ENCODE peak calls at places on chromosome 1, in six cellular contexts. One of them, this sample, is unnamed.

GRCh38 chr1:53739109-53739681 is at the start of gene GLIS1:
- DNase-seq in Right ventricle myocardium inferior: peak
- DNase-seq in right cardiac atrium: peak
- DNase-seq in activated CD4-positive, alpha-beta memory T cell treated with anti-CD3 and anti-CD28 coated beads, Interleukin-2, amount 10 ng/mL, durations not matched to agents 7 days and 5 days: peak
- DNase-seq in stimulated activated CD4-positive, alpha-beta T cell treated with anti-CD3 and anti-CD28 coated beads, Interleukin-1b, Interleukin-23, amount 100 ng/mL, for 1 hour: peak
- DNase-seq in HuH-7.5: peak
- DNase-seq in this sample: no peak

GRCh38 chr1:197466813-197467212 is 198.8 kb downstream of the CRB1 start:
- DNase-seq in HuH-7.5: no peak
- DNase-seq in stimulated activated CD4-positive, alpha-beta T cell treated with anti-CD3 and anti-CD28 coated beads, Interleukin-1b, Interleukin-23, amount 100 ng/mL, for 1 hour: no peak
- DNase-seq in Right ventricle myocardium inferior: no peak
- DNase-seq in right cardiac atrium: no peak
- DNase-seq in activated CD4-positive, alpha-beta memory T cell treated with anti-CD3 and anti-CD28 coated beads, Interleukin-2, amount 10 ng/mL, durations not matched to agents 7 days and 5 days: no peak
- DNase-seq in this sample: no peak

GRCh38 chr1:240414237-240414636 is 197.7 kb downstream of the GREM2 start:
- DNase-seq in Right ventricle myocardium inferior: no peak
- DNase-seq in HuH-7.5: no peak
- DNase-seq in activated CD4-positive, alpha-beta memory T cell treated with anti-CD3 and anti-CD28 coated beads, Interleukin-2, amount 10 ng/mL, durations not matched to agents 7 days and 5 days: no peak
- DNase-seq in right cardiac atrium: no peak
- DNase-seq in stimulated activated CD4-positive, alpha-beta T cell treated with anti-CD3 and anti-CD28 coated beads, Interleukin-1b, Interleukin-23, amount 100 ng/mL, for 1 hour: no peak
- DNase-seq in this sample: no peak

GRCh38 chr1:30111431-30111830 is 612.0 kb downstream of the MATN1 start:
- DNase-seq in right cardiac atrium: peak
- DNase-seq in stimulated activated CD4-positive, alpha-beta T cell treated with anti-CD3 and anti-CD28 coated beads, Interleukin-1b, Interleukin-23, amount 100 ng/mL, for 1 hour: no peak
- DNase-seq in HuH-7.5: no peak
- DNase-seq in Right ventricle myocardium inferior: no peak
- DNase-seq in activated CD4-positive, alpha-beta memory T cell treated with anti-CD3 and anti-CD28 coated beads, Interleukin-2, amount 10 ng/mL, durations not matched to agents 7 days and 5 days: no peak
- DNase-seq in this sample: no peak

GRCh38 chr1:88708011-88708410 is 23.9 kb downstream of the PKN2 start:
- DNase-seq in stimulated activated CD4-positive, alpha-beta T cell treated with anti-CD3 and anti-CD28 coated beads, Interleukin-1b, Interleukin-23, amount 100 ng/mL, for 1 hour: no peak
- DNase-seq in HuH-7.5: no peak
- DNase-seq in right cardiac atrium: no peak
- DNase-seq in Right ventricle myocardium inferior: no peak
- DNase-seq in activated CD4-positive, alpha-beta memory T cell treated with anti-CD3 and anti-CD28 coated beads, Interleukin-2, amount 10 ng/mL, durations not matched to agents 7 days and 5 days: no peak
- DNase-seq in this sample: no peak

GRCh38 chr1:96587222-96587621 is 134.4 kb upstream of the PTBP2 start:
- DNase-seq in activated CD4-positive, alpha-beta memory T cell treated with anti-CD3 and anti-CD28 coated beads, Interleukin-2, amount 10 ng/mL, durations not matched to agents 7 days and 5 days: no peak
- DNase-seq in stimulated activated CD4-positive, alpha-beta T cell treated with anti-CD3 and anti-CD28 coated beads, Interleukin-1b, Interleukin-23, amount 100 ng/mL, for 1 hour: no peak
- DNase-seq in Right ventricle myocardium inferior: no peak
- DNase-seq in HuH-7.5: no peak
- DNase-seq in right cardiac atrium: no peak
- DNase-seq in this sample: no peak

GRCh38 chr1:56644941-56645662 is at the start of gene PRKAA2:
- DNase-seq in activated CD4-positive, alpha-beta memory T cell treated with anti-CD3 and anti-CD28 coated beads, Interleukin-2, amount 10 ng/mL, durations not matched to agents 7 days and 5 days: no peak
- DNase-seq in Right ventricle myocardium inferior: peak
- DNase-seq in HuH-7.5: peak
- DNase-seq in stimulated activated CD4-positive, alpha-beta T cell treated with anti-CD3 and anti-CD28 coated beads, Interleukin-1b, Interleukin-23, amount 100 ng/mL, for 1 hour: no peak
- DNase-seq in right cardiac atrium: peak
- DNase-seq in this sample: no peak

GRCh38 chr1:209641216-209642181 is 10.7 kb downstream of the LAMB3 start:
- DNase-seq in stimulated activated CD4-positive, alpha-beta T cell treated with anti-CD3 and anti-CD28 coated beads, Interleukin-1b, Interleukin-23, amount 100 ng/mL, for 1 hour: no peak
- DNase-seq in activated CD4-positive, alpha-beta memory T cell treated with anti-CD3 and anti-CD28 coated beads, Interleukin-2, amount 10 ng/mL, durations not matched to agents 7 days and 5 days: no peak
- DNase-seq in HuH-7.5: no peak
- DNase-seq in right cardiac atrium: peak
- DNase-seq in Right ventricle myocardium inferior: peak
- DNase-seq in this sample: no peak

GRCh38 chr1:3680488-3681230 is 28.3 kb downstream of the TP73 start:
- DNase-seq in right cardiac atrium: peak
- DNase-seq in activated CD4-positive, alpha-beta memory T cell treated with anti-CD3 and anti-CD28 coated beads, Interleukin-2, amount 10 ng/mL, durations not matched to agents 7 days and 5 days: no peak
- DNase-seq in Right ventricle myocardium inferior: peak
- DNase-seq in HuH-7.5: no peak
- DNase-seq in stimulated activated CD4-positive, alpha-beta T cell treated with anti-CD3 and anti-CD28 coated beads, Interleukin-1b, Interleukin-23, amount 100 ng/mL, for 1 hour: no peak
- DNase-seq in this sample: no peak

GRCh38 chr1:228446849-228447248 is 30.2 kb upstream of the TRIM17 start:
- DNase-seq in HuH-7.5: no peak
- DNase-seq in Right ventricle myocardium inferior: no peak
- DNase-seq in stimulated activated CD4-positive, alpha-beta T cell treated with anti-CD3 and anti-CD28 coated beads, Interleukin-1b, Interleukin-23, amount 100 ng/mL, for 1 hour: no peak
- DNase-seq in right cardiac atrium: no peak
- DNase-seq in activated CD4-positive, alpha-beta memory T cell treated with anti-CD3 and anti-CD28 coated beads, Interleukin-2, amount 10 ng/mL, durations not matched to agents 7 days and 5 days: no peak
- DNase-seq in this sample: no peak

GRCh38 chr1:9211291-9211811 is 23.2 kb upstream of the H6PD start:
- DNase-seq in HuH-7.5: no peak
- DNase-seq in stimulated activated CD4-positive, alpha-beta T cell treated with anti-CD3 and anti-CD28 coated beads, Interleukin-1b, Interleukin-23, amount 100 ng/mL, for 1 hour: no peak
- DNase-seq in Right ventricle myocardium inferior: no peak
- DNase-seq in right cardiac atrium: no peak
- DNase-seq in activated CD4-positive, alpha-beta memory T cell treated with anti-CD3 and anti-CD28 coated beads, Interleukin-2, amount 10 ng/mL, durations not matched to agents 7 days and 5 days: no peak
- DNase-seq in this sample: no peak

GRCh38 chr1:154295408-154296235 is 23.2 kb downstream of the HAX1 start:
- DNase-seq in HuH-7.5: no peak
- DNase-seq in right cardiac atrium: no peak
- DNase-seq in Right ventricle myocardium inferior: no peak
- DNase-seq in stimulated activated CD4-positive, alpha-beta T cell treated with anti-CD3 and anti-CD28 coated beads, Interleukin-1b, Interleukin-23, amount 100 ng/mL, for 1 hour: no peak
- DNase-seq in activated CD4-positive, alpha-beta memory T cell treated with anti-CD3 and anti-CD28 coated beads, Interleukin-2, amount 10 ng/mL, durations not matched to agents 7 days and 5 days: no peak
- DNase-seq in this sample: no peak

GRCh38 chr1:59415876-59416275 is 119.0 kb downstream of the FGGY start:
- DNase-seq in HuH-7.5: no peak
- DNase-seq in stimulated activated CD4-positive, alpha-beta T cell treated with anti-CD3 and anti-CD28 coated beads, Interleukin-1b, Interleukin-23, amount 100 ng/mL, for 1 hour: no peak
- DNase-seq in activated CD4-positive, alpha-beta memory T cell treated with anti-CD3 and anti-CD28 coated beads, Interleukin-2, amount 10 ng/mL, durations not matched to agents 7 days and 5 days: no peak
- DNase-seq in right cardiac atrium: no peak
- DNase-seq in Right ventricle myocardium inferior: no peak
- DNase-seq in this sample: no peak

GRCh38 chr1:25651036-25651640 is 34.5 kb downstream of the MAN1C1 start:
- DNase-seq in right cardiac atrium: no peak
- DNase-seq in stimulated activated CD4-positive, alpha-beta T cell treated with anti-CD3 and anti-CD28 coated beads, Interleukin-1b, Interleukin-23, amount 100 ng/mL, for 1 hour: no peak
- DNase-seq in activated CD4-positive, alpha-beta memory T cell treated with anti-CD3 and anti-CD28 coated beads, Interleukin-2, amount 10 ng/mL, durations not matched to agents 7 days and 5 days: no peak
- DNase-seq in Right ventricle myocardium inferior: no peak
- DNase-seq in HuH-7.5: no peak
- DNase-seq in this sample: no peak